ENCODE peak calls at places on chromosome 2, in nine cellular contexts. C is right atrium auricular region; D is WERI-Rb-1; L is skeletal muscle cell; K is left ventricle myocardium inferior; S is NCI-H2171 treated with DMSO at 0.1 percent for 48 hours; W is activated naive CD8-positive, alpha-beta T cell treated with anti-CD3 and anti-CD28 coated beads, Interleukin-2, amount 10 ng/mL, durations not matched to agents 7 days and 5 days; E is foreskin melanocyte; G is upper lobe of left lung. O is an unnamed sample.

GRCh38 chr2:226796012-226796839 is 3.4 kb downstream of the IRS1 start:
- DNase-seq in C (no peak), D (no peak), L (no peak), K (peak; percentile 18), S (no peak), W (no peak), E (no peak), G (no peak), O (no peak)

GRCh38 chr2:234457421-234457820 is 39.5 kb downstream of the ARL4C start:
- DNase-seq in C (no peak), D (no peak), L (no peak), K (no peak), S (no peak), W (no peak), E (no peak), G (no peak), O (no peak)

GRCh38 chr2:134550566-134551164 is 168.1 kb downstream of the TMEM163 start:
- DNase-seq in C (no peak), D (no peak), L (no peak), K (no peak), S (no peak), W (no peak), E (no peak), G (no peak), O (no peak)

GRCh38 chr2:239307921-239308620 is 92.7 kb downstream of the HDAC4 start:
- DNase-seq in C (no peak), D (no peak), L (no peak), K (no peak), S (no peak), W (no peak), E (no peak), G (peak; percentile 11), O (peak; percentile 47)

GRCh38 chr2:225454412-225454811 is 54.9 kb downstream of the NYAP2 start:
- DNase-seq in C (no peak), D (peak; percentile 41), L (no peak), K (no peak), S (no peak), W (no peak), E (no peak), G (no peak), O (no peak)

GRCh38 chr2:234111523-234111922 is 61.0 kb downstream of the SPP2 start:
- DNase-seq in C (no peak), D (no peak), L (no peak), K (no peak), S (no peak), W (no peak), E (no peak), G (no peak), O (no peak)

GRCh38 chr2:234368861-234369261 is 128.0 kb downstream of the ARL4C start:
- DNase-seq in C (no peak), D (no peak), L (peak; percentile 19), K (no peak), S (no peak), W (peak; percentile 53), E (no peak), G (peak; percentile 55), O (no peak)

GRCh38 chr2:109410021-109410815 is 203.5 kb downstream of the SEPTIN10 start:
- DNase-seq in C (peak; percentile 72), D (no peak), L (no peak), K (no peak), S (peak; percentile 55), W (no peak), E (no peak), G (no peak), O (no peak)

GRCh38 chr2:2502150-2502549 is 171.1 kb upstream of the MYT1L start:
- DNase-seq in C (no peak), D (no peak), L (no peak), K (no peak), S (no peak), W (no peak), E (no peak), G (no peak), O (no peak)

GRCh38 chr2:60091311-60091710 is 462.1 kb downstream of the BCL11A start:
- DNase-seq in C (no peak), D (no peak), L (no peak), K (no peak), S (no peak), W (no peak), E (no peak), G (no peak), O (no peak)

GRCh38 chr2:85215074-85216050 is 82.2 kb downstream of the TCF7L1 start:
- DNase-seq in C (no peak), D (no peak), L (peak; percentile 67), K (no peak), S (peak; percentile 13), W (no peak), E (peak; percentile 24), G (no peak), O (no peak)

GRCh38 chr2:134917958-134918517 is 584 bp upstream of the CCNT2 start:
- DNase-seq in C (peak; percentile 88), D (no peak), L (no peak), K (no peak), S (peak; percentile 98), W (peak; percentile 86), E (peak; percentile 91), G (no peak), O (no peak)

GRCh38 chr2:149733936-149734685 is 146.5 kb upstream of the MMADHC start:
- DNase-seq in C (no peak), D (no peak), L (no peak), K (no peak), S (no peak), W (no peak), E (peak; percentile 89), G (no peak), O (no peak)

GRCh38 chr2:138504092-138504491 is 2.5 kb downstream of the SPOPL start:
- DNase-seq in C (no peak), D (no peak), L (no peak), K (no peak), S (no peak), W (no peak), E (no peak), G (no peak), O (no peak)

GRCh38 chr2:51084750-51085149 is 52.8 kb upstream of the NRXN1 start:
- DNase-seq in C (no peak), D (no peak), L (no peak), K (no peak), S (no peak), W (no peak), E (no peak), G (no peak), O (no peak)